ENCODE peak calls at places on chromosomes 1 and 21, in six cellular contexts. Y, R, U, L, Z and I are unnamed samples.

GRCh38 chr1:204094262-204095247 is 21.6 kb downstream of the SOX13 start:
- DNase-seq in Y (no peak), R (no peak), U (no peak), L (no peak), Z (no peak), I (no peak)

GRCh38 chr1:24935196-24935526 is 5.1 kb upstream of the RUNX3 start:
- DNase-seq in Y (no peak), R (no peak), U (no peak), L (no peak), Z (no peak), I (no peak)

GRCh38 chr21:43881918-43882317 is 16.9 kb downstream of the AGPAT3 start:
- DNase-seq in Y (no peak), R (no peak), U (no peak), L (no peak), Z (no peak), I (no peak)

GRCh38 chr1:96206451-96206850 is 515.1 kb upstream of the PTBP2 start:
- DNase-seq in Y (no peak), R (no peak), U (no peak), L (no peak), Z (no peak), I (no peak)

GRCh38 chr1:167369933-167370332 is 148.4 kb downstream of the CD247 start:
- DNase-seq in Y (no peak), R (no peak), U (no peak), L (no peak), Z (no peak), I (no peak)

GRCh38 chr1:198121058-198121829 is 35.6 kb upstream of the NEK7 start:
- DNase-seq in Y (peak; percentile 81), R (no peak), U (peak; percentile 4), L (no peak), Z (no peak), I (peak; percentile 32)

GRCh38 chr21:39633043-39633442 is 20.3 kb downstream of the B3GALT5 start:
- DNase-seq in Y (no peak), R (no peak), U (peak; percentile 81), L (no peak), Z (no peak), I (no peak)

GRCh38 chr1:218942421-218942820 is 231.3 kb upstream of the LYPLAL1 start:
- DNase-seq in Y (peak; percentile 33), R (no peak), U (no peak), L (no peak), Z (no peak), I (peak; percentile 7)

GRCh38 chr1:96533820-96534219 is 187.8 kb upstream of the PTBP2 start:
- DNase-seq in Y (no peak), R (no peak), U (no peak), L (no peak), Z (no peak), I (no peak)

GRCh38 chr1:183635112-183635605 is 424 bp downstream of the ARPC5 start:
- DNase-seq in Y (no peak), R (no peak), U (peak; percentile 51), L (no peak), Z (no peak), I (peak; percentile 24)

GRCh38 chr1:183139281-183139942 is 46.7 kb upstream of the LAMC2 start:
- DNase-seq in Y (no peak), R (no peak), U (no peak), L (no peak), Z (no peak), I (no peak)

GRCh38 chr1:21811875-21812305 is at the start of gene LDLRAD2:
- DNase-seq in Y (no peak), R (no peak), U (no peak), L (no peak), Z (no peak), I (peak; percentile 65)

GRCh38 chr1:10467078-10467477 is 5.3 kb downstream of the DFFA start:
- DNase-seq in Y (no peak), R (no peak), U (no peak), L (no peak), Z (no peak), I (no peak)

GRCh38 chr1:244821134-244821533 is 14.3 kb upstream of the COX20 start:
- DNase-seq in Y (no peak), R (no peak), U (no peak), L (no peak), Z (no peak), I (no peak)

GRCh38 chr1:68210829-68211228 is 21.5 kb downstream of the WLS start:
- DNase-seq in Y (no peak), R (no peak), U (no peak), L (no peak), Z (no peak), I (no peak)

GRCh38 chr1:234862360-234862943 is 252.5 kb upstream of the IRF2BP2 start:
- DNase-seq in Y (no peak), R (no peak), U (no peak), L (no peak), Z (no peak), I (no peak)

GRCh38 chr21:46183910-46184624 is at the start of gene SPATC1L:
- DNase-seq in Y (peak; percentile 57), R (no peak), U (peak; percentile 45), L (no peak), Z (peak; percentile 66), I (peak; percentile 74)

GRCh38 chr1:20366766-20367602 is 76.3 kb downstream of the VWA5B1 start:
- DNase-seq in Y (no peak), R (no peak), U (peak; percentile 24), L (no peak), Z (no peak), I (peak; percentile 66)

GRCh38 chr1:185397183-185397582 is 80.1 kb upstream of the IVNS1ABP start:
- DNase-seq in Y (no peak), R (no peak), U (no peak), L (no peak), Z (no peak), I (no peak)

GRCh38 chr1:5200006-5200405 is 545.6 kb downstream of the AJAP1 start:
- DNase-seq in Y (no peak), R (no peak), U (no peak), L (no peak), Z (no peak), I (no peak)

GRCh38 chr1:58741689-58742553 is 41.9 kb downstream of the JUN start:
- DNase-seq in Y (no peak), R (no peak), U (no peak), L (no peak), Z (no peak), I (no peak)

GRCh38 chr1:223731076-223731770 is 18.9 kb downstream of the CAPN2 start:
- DNase-seq in Y (no peak), R (no peak), U (no peak), L (no peak), Z (no peak), I (peak; percentile 65)

GRCh38 chr1:65026235-65026634 is 59.9 kb upstream of the JAK1 start:
- DNase-seq in Y (peak; percentile 46), R (no peak), U (no peak), L (no peak), Z (no peak), I (no peak)

GRCh38 chr1:4786061-4786460 is 131.7 kb downstream of the AJAP1 start:
- DNase-seq in Y (no peak), R (no peak), U (no peak), L (no peak), Z (no peak), I (no peak)

GRCh38 chr1:27646676-27647075 is 11.7 kb upstream of the FGR start:
- DNase-seq in Y (no peak), R (no peak), U (no peak), L (no peak), Z (no peak), I (no peak)

GRCh38 chr21:37430184-37430821 is 63.7 kb downstream of the DYRK1A start:
- DNase-seq in Y (no peak), R (no peak), U (peak; percentile 63), L (no peak), Z (no peak), I (no peak)

GRCh38 chr1:99766378-99766800 is at the start of gene FRRS1:
- DNase-seq in Y (peak; percentile 15), R (no peak), U (peak; percentile 83), L (no peak), Z (peak; percentile 44), I (peak; percentile 43)